ENCODE peak calls at places on chromosomes 3 and 15, in six cellular contexts. W is OCI-LY7; S is hepatocyte; Q is CD8-positive, alpha-beta T cell; K is SJSA1; F is small intestine. U is an unnamed sample.

GRCh38 chr15:94286581-94286980 is 55.2 kb downstream of the MCTP2 start:
- DNase-seq in W (peak), S (no peak), Q (no peak), K (no peak), F (no peak), U (no peak)

GRCh38 chr3:97981886-97982285 is 9.7 kb upstream of the RIOX2 start:
- DNase-seq in W (no peak), S (no peak), Q (no peak), K (no peak), F (no peak), U (no peak)

GRCh38 chr15:89587955-89588354 is 12.7 kb downstream of the TICRR start:
- DNase-seq in W (no peak), S (no peak), Q (no peak), K (no peak), F (no peak), U (no peak)

GRCh38 chr3:58039609-58040008 is 31.4 kb downstream of the FLNB start:
- DNase-seq in W (no peak), S (no peak), Q (no peak), K (no peak), F (no peak), U (no peak)

GRCh38 chr15:70559223-70559823 is 204.0 kb downstream of the UACA start:
- DNase-seq in W (peak), S (peak), Q (peak), K (peak), F (peak), U (no peak)

GRCh38 chr15:57596978-57597377 is 5.3 kb downstream of the MYZAP start:
- DNase-seq in W (no peak), S (no peak), Q (no peak), K (no peak), F (no peak), U (no peak)

GRCh38 chr15:86919581-86919980 is 839.9 kb downstream of the AGBL1 start:
- DNase-seq in W (no peak), S (no peak), Q (no peak), K (no peak), F (no peak), U (no peak)

GRCh38 chr3:124260206-124260915 is 268.4 kb upstream of the ROPN1 start:
- DNase-seq in W (no peak), S (no peak), Q (no peak), K (peak), F (no peak), U (no peak)

GRCh38 chr3:136142592-136142991 is 53.5 kb downstream of the MSL2 start:
- DNase-seq in W (no peak), S (peak), Q (no peak), K (peak), F (no peak), U (no peak)

GRCh38 chr15:90706394-90707327 is 10.5 kb upstream of the BLM start:
- DNase-seq in W (no peak), S (no peak), Q (no peak), K (no peak), F (no peak), U (no peak)

GRCh38 chr15:44811347-44811746 is 75.0 kb downstream of the TRIM69 start:
- DNase-seq in W (no peak), S (no peak), Q (no peak), K (no peak), F (peak), U (no peak)

GRCh38 chr3:41649129-41649739 is 312.7 kb downstream of the ULK4 start:
- DNase-seq in W (no peak), S (no peak), Q (no peak), K (no peak), F (no peak), U (no peak)

GRCh38 chr3:27165348-27165747 is 203.8 kb downstream of the NEK10 start:
- DNase-seq in W (no peak), S (peak), Q (no peak), K (peak), F (no peak), U (no peak)

DNA sequence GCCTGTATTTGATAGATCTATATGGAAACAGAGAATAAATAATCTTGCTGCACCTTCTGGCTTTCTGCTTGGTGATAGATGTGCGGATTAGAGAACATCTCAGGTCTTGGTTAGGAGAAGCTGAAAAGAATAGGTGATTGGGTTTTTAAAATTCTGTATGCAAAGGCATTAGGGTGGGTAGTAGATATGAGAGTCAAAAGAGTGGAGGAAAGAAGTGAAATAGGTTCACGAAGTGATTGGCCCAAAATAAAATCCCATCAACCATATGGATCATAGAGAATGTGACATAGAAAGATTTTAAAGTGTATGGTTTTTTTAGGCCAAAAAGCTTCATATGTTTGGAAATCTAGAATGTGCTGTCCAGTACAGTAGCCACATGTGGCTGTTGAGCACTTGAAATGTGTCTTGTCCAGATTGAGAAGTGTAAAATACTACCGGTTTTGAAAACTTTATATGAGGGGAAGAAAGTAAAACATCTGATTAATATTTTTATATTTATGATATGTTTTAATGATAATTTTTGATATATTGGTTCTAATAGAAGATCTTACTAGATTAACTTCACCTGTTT is 2.8 kb downstream of the MBNL1 start:
- DNase-seq in W (no peak), S (no peak), Q (no peak), K (peak), F (no peak), U (no peak)
- H3K27ac ChIP-seq in W (no peak), S (peak), Q (peak), K (peak), F (no peak), U (no peak)

GRCh38 chr15:49864251-49864650 is 243.4 kb downstream of the DTWD1 start:
- DNase-seq in W (no peak), S (no peak), Q (no peak), K (no peak), F (no peak), U (no peak)
- H3K27ac ChIP-seq in W (no peak), S (no peak), Q (no peak), K (no peak), F (no peak), U (no peak)

DNA sequence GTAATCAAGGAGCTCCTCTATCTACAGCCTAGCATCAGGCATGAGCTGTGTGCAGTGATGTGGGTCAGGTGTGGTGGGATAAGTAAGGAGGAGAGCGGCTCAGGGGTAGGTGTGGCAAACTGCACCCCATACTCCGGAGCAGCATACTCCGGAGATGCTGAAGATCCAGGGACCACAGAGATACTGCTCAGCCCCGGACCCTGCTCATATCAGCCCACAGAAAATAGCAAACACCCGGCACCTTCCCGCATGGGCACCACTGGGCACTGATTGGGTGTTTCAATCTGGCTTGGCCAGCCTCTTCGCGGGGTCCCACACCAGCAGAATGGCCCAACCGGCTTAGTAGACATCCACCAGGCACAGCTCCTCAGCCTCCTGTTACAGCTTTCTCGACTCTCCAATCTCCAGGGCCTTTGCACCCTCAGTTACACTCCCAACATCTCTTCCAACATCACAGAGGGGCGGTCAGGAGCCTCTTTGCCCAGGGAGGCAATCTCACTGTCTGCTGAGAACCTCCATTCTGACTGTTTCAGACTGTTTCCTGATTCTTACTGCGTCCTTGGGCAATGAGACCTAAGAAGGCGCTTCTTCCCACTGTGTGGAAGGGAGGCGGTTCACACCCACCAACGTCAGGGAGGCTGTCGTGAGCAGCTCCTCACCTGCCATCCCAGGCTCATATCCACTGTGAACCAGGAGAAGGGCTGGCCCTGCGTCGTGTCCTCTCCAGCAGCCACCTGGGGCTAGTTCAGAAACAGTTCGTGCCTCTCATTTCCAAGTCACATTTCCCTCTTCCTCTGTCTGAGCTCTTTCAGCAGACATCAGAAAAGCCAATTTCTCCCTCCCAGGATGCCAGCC is 59.8 kb downstream of the CAPN7 start:
- DNase-seq in W (no peak), S (no peak), Q (no peak), K (no peak), F (no peak), U (no peak)
- H3K27ac ChIP-seq in W (no peak), S (no peak), Q (no peak), K (no peak), F (no peak), U (no peak)

DNA sequence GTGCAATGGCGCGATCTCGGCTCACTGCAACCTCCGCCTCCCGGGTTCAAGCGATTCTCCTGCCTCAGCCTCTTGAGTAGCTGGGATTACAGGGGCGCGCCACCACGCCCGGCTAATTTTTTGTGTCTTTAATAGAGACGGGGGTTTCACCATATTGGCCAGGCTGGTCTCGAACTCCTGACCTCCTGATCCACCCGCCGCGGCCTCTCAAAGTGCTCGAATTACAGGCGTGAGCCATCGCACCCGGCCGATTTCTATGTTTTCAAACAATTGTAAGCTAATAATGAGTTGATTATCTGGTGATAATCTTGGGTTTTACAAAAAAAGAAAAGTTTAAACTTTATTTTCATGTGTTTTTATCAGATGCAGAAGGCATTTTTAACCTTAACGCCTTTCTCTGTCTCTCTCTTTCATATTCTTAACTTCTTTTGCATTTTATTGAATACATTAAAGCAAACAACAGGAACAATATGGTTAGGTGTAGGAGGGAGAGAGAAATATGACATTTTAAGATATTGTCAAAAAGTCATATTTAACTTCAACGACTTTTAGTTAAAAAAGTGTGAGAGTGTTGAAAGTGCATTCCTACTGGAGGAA is 3.2 kb upstream of the MEIS2 start:
- DNase-seq in W (no peak), S (no peak), Q (no peak), K (no peak), F (no peak), U (no peak)
- H3K27ac ChIP-seq in W (no peak), S (peak), Q (no peak), K (no peak), F (no peak), U (no peak)

GRCh38 chr15:92924216-92924615 is 24.1 kb downstream of the CHD2 start:
- DNase-seq in W (no peak), S (no peak), Q (no peak), K (no peak), F (no peak), U (no peak)
- H3K27ac ChIP-seq in W (no peak), S (peak), Q (no peak), K (no peak), F (no peak), U (no peak)

DNA sequence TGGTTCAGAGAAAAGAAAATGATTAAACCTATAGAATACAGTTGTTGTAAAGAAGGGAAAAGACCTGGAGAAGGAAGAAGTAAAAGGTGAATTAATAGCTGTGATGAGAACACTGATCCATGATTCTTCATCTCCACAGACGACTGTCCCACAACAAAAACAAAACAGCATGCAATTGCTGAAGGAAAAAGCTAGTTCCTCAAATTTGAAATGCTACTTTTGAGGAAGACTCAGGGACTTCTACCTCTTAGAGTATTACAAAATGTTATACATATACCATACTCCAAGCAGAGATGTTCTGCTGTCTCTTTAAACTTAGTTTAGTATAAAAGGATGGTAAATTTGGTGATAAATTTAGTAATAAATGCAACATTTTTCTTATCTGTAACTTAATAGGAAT is 21.5 kb downstream of the ALCAM start:
- DNase-seq in W (no peak), S (no peak), Q (no peak), K (no peak), F (no peak), U (no peak)
- H3K27ac ChIP-seq in W (no peak), S (no peak), Q (no peak), K (peak), F (no peak), U (no peak)

GRCh38 chr3:100650651-100651611 is 41.5 kb downstream of the ADGRG7 start:
- DNase-seq in W (peak), S (no peak), Q (no peak), K (peak), F (no peak), U (no peak)
- H3K27ac ChIP-seq in W (no peak), S (no peak), Q (no peak), K (no peak), F (no peak), U (no peak)